ENCODE peak calls at places on chromosomes 2 and 18, in six cellular contexts. C, B, K, R, E and N are unnamed samples.

GRCh38 chr2:23709311-23709710 is 217.6 kb downstream of the ATAD2B start:
- DNase-seq in K (no peak), R (no peak), C (no peak), E (no peak), B (no peak), N (no peak)

GRCh38 chr2:110866496-110866895 is 134.1 kb downstream of the ACOXL start:
- DNase-seq in B (no peak), E (no peak), K (no peak), C (no peak), R (no peak), N (no peak)

GRCh38 chr2:33291278-33292013 is 185.0 kb upstream of the RASGRP3 start:
- DNase-seq in C (no peak), B (peak; percentile 93), K (no peak), E (peak; percentile 93), R (no peak), N (peak; percentile 92)

GRCh38 chr2:215476424-215476823 is 40.6 kb upstream of the FN1 start:
- DNase-seq in K (no peak), B (no peak), R (no peak), E (peak; percentile 45), C (no peak), N (no peak)

GRCh38 chr2:213806125-213806726 is 522.0 kb downstream of the SPAG16 start:
- DNase-seq in B (no peak), R (no peak), C (no peak), K (no peak), E (peak; percentile 51), N (peak; percentile 38)

GRCh38 chr2:120520929-120521912 is 175.3 kb downstream of the INHBB start:
- DNase-seq in K (peak; percentile 56), C (peak; percentile 41), E (peak; percentile 23), R (no peak), B (peak; percentile 15), N (peak; percentile 25)

GRCh38 chr2:144198116-144198515 is 321.8 kb downstream of the ZEB2 start:
- DNase-seq in C (no peak), B (no peak), K (no peak), R (no peak), E (peak; percentile 43), N (peak; percentile 38)

GRCh38 chr18:49561377-49562193 is at the start of gene LIPG:
- DNase-seq in B (peak; percentile 87), C (peak; percentile 77), E (no peak), K (peak; percentile 70), R (peak; percentile 65), N (peak; percentile 76)

GRCh38 chr2:151347904-151348303 is 9.5 kb upstream of the TNFAIP6 start:
- DNase-seq in E (no peak), C (no peak), R (no peak), K (no peak), B (no peak), N (no peak)

GRCh38 chr18:79497638-79498081 is 101.9 kb downstream of the NFATC1 start:
- DNase-seq in B (no peak), E (peak; percentile 15), K (no peak), R (no peak), C (no peak), N (peak; percentile 79)

GRCh38 chr18:12308386-12309100 is 502 bp downstream of the TUBB6 start:
- DNase-seq in C (peak; percentile 95), B (no peak), E (peak; percentile 92), R (no peak), K (peak; percentile 77), N (peak; percentile 93)

GRCh38 chr2:65366595-65367125 is 65.7 kb downstream of the SPRED2 start:
- DNase-seq in R (peak; percentile 68), C (no peak), E (peak; percentile 94), B (peak; percentile 97), K (peak; percentile 44), N (peak; percentile 97)

GRCh38 chr2:136247204-136247990 is 129.4 kb upstream of the CXCR4 start:
- DNase-seq in B (no peak), E (no peak), C (no peak), K (no peak), R (no peak), N (peak; percentile 13)

GRCh38 chr18:11308499-11308898 is 159.1 kb upstream of the PIEZO2 start:
- DNase-seq in B (no peak), K (no peak), E (no peak), C (no peak), R (no peak), N (no peak)

GRCh38 chr2:181153886-181154285 is 173.5 kb downstream of the UBE2E3 start:
- DNase-seq in K (no peak), R (no peak), C (no peak), E (peak; percentile 40), B (no peak), N (no peak)

GRCh38 chr2:121355488-121355887 is 70.5 kb upstream of the TFCP2L1 start:
- DNase-seq in C (no peak), K (no peak), E (no peak), R (no peak), B (no peak), N (peak; percentile 8)

GRCh38 chr2:10301946-10302478 is 692 bp upstream of the HPCAL1 start:
- DNase-seq in C (no peak), E (no peak), R (no peak), K (no peak), B (no peak), N (no peak)

GRCh38 chr18:832085-832681 is 20.1 kb upstream of the YES1 start:
- DNase-seq in E (no peak), K (no peak), R (no peak), B (no peak), C (no peak), N (peak; percentile 21)

DNA sequence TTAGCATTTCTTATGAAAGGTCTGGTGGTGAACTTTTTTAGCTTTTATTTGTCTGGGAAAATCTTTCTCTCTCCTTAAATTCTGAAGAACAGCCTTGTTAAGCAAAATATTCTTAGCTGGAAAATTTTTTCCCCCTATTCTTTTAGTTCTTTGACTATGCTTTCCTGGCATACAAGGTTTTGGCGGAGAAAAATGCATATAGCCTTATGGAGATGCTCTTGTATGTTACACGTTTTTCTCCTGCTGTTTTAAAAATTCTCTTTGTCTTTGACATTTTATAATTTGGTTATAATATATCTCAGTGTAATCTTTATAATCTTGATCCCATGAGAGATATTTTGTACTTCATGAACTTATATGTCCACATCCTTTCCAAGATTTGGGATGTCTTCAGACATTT is 1190.4 kb upstream of the ZEB2 start:
- DNase-seq in K (no peak), E (no peak), C (no peak), B (no peak), R (no peak), N (no peak)
- TF ChIP-seq CTCF in K (no peak), E (no peak), C (no peak), B (no peak), R (no peak), N (no peak)

GRCh38 chr2:44789971-44790721 is 151.4 kb upstream of the SIX3 start:
- DNase-seq in E (no peak), R (no peak), B (no peak), C (no peak), K (no peak), N (no peak)
- H3K4me3 ChIP-seq in E (no peak overlapping the region), R (no peak overlapping the region), B (no peak overlapping the region), C (no peak overlapping the region), K (no peak overlapping the region), N (no peak overlapping the region)

DNA sequence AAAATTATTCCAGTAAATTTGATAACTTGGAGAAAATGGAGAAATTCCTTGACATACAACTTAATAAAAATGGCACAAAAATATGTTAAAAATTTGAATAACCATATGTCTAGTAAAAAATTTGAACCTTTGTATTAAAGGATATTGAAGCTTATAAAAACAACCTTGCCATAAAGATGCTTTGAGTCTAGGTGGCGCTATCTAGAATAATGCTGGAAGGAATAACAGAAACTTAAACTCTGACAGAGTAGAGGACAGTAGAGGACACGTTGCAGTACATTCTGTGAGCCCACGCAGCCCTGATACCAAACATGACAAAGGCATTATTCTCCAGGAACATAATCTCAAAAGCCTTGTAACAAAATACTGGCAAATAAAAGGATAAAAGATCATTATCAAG is 44.7 kb upstream of the ALKAL2 start:
- DNase-seq in B (no peak), E (no peak), C (no peak), K (no peak), R (no peak), N (no peak)
- TF ChIP-seq CTCF in B (no peak), E (no peak), C (no peak), K (no peak), R (no peak), N (no peak)

GRCh38 chr2:236873666-236874065 is 212.0 kb upstream of the COPS8 start:
- DNase-seq in E (peak; percentile 15), C (no peak), B (no peak), K (no peak), R (no peak), N (no peak)

GRCh38 chr2:236870401-236870800 is 215.3 kb upstream of the COPS8 start:
- DNase-seq in C (no peak), R (no peak), K (no peak), E (no peak), B (no peak), N (peak; percentile 78)

GRCh38 chr2:236871500-236872001 is 214.1 kb upstream of the COPS8 start:
- DNase-seq in C (no peak), E (peak; percentile 99), K (peak; percentile 45), B (peak; percentile 45), R (no peak), N (peak; percentile 100)

GRCh38 chr2:236872971-236873370 is 212.7 kb upstream of the COPS8 start:
- DNase-seq in E (no peak), C (no peak), R (no peak), B (no peak), K (peak; percentile 22), N (no peak)

GRCh38 chr2:236872015-236872414 is 213.7 kb upstream of the COPS8 start:
- DNase-seq in R (no peak), B (no peak), E (no peak), K (peak; percentile 28), C (no peak), N (no peak)
- H3K4me3 ChIP-seq in R (no peak overlapping the region), B (no peak overlapping the region), E (no peak overlapping the region), K (no peak overlapping the region), C (no peak overlapping the region), N (no peak overlapping the region)

GRCh38 chr18:75365837-75366236 is 61.7 kb downstream of the SMIM21 start:
- DNase-seq in K (no peak), B (no peak), C (no peak), E (no peak), R (no peak), N (no peak)
- TF ChIP-seq CTCF in K (no peak), B (no peak), C (no peak), E (no peak), R (no peak), N (no peak)

GRCh38 chr2:85323351-85323987 is 4.3 kb downstream of the TGOLN2 start:
- DNase-seq in B (no peak), E (peak; percentile 42), R (no peak), K (no peak), C (no peak), N (no peak)
- H3K4me3 ChIP-seq in B (no peak overlapping the region), E (no peak overlapping the region), R (no peak overlapping the region), K (peak overlapping the region; percentile 22), C (peak overlapping the region; percentile 12), N (no peak overlapping the region)

GRCh38 chr2:42792583-42793313 is at the start of gene HAAO:
- DNase-seq in R (no peak), E (no peak), B (no peak), K (peak; percentile 41), C (peak; percentile 87), N (no peak)
- TF ChIP-seq CTCF in R (no peak), E (no peak), B (no peak), K (no peak), C (no peak), N (no peak)

DNA sequence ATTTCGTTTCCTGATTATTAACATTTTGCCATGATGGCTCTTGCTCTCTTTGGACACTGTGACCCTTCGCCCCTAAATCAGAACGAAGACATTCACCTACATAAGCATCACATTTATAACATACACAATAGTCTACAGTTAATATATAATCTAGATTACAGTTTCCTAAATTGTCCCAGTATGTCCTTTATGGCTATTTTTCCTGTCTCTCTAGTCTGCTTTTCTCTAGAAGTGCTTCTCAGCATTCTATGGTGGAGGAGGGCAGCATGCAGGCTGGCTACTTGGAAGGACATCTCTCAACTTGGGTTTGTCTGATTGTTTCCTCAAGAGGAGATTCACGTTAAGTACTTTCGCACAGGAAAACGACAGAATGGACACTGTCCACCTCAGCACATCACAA is 49.9 kb downstream of the FAM210A start:
- DNase-seq in E (no peak), B (no peak), R (no peak), C (no peak), K (no peak), N (no peak)
- H3K4me3 ChIP-seq in E (no peak overlapping the region), B (no peak overlapping the region), R (no peak overlapping the region), C (no peak overlapping the region), K (no peak overlapping the region), N (no peak overlapping the region)